ENCODE peak calls at places on chromosomes 11 and 22, in six cellular contexts. One of them, this sample, is unnamed.
A peak's percentile ranks its signal among the peaks of the same experiment; 100 is the strongest.

GRCh38 chr11:71438650-71439049 is 9.5 kb downstream of the DHCR7 start:
- DNase-seq in T-helper 2 cell: no peak
- DNase-seq in NCI-H1105: no peak
- DNase-seq in HT-29: no peak
- DNase-seq in HTR-8/SVneo: no peak
- DNase-seq in KBM-7: no peak
- DNase-seq in this sample: no peak

GRCh38 chr22:20995329-20996030 is 6.4 kb downstream of the THAP7 start:
- DNase-seq in NCI-H1105: no peak
- DNase-seq in KBM-7: no peak
- DNase-seq in T-helper 2 cell: no peak
- DNase-seq in HT-29: no peak
- DNase-seq in HTR-8/SVneo: no peak
- DNase-seq in this sample: no peak

GRCh38 chr11:8261921-8262551 is 1.6 kb downstream of the LMO1 start:
- DNase-seq in T-helper 2 cell: no peak
- DNase-seq in KBM-7: no peak
- DNase-seq in NCI-H1105: no peak
- DNase-seq in HT-29: no peak
- DNase-seq in HTR-8/SVneo: no peak
- DNase-seq in this sample: no peak

GRCh38 chr11:14179126-14179820 is 179.7 kb downstream of the RRAS2 start:
- DNase-seq in KBM-7: no peak
- DNase-seq in NCI-H1105: peak; percentile 90
- DNase-seq in HT-29: no peak
- DNase-seq in T-helper 2 cell: no peak
- DNase-seq in HTR-8/SVneo: no peak
- DNase-seq in this sample: no peak

GRCh38 chr22:44840611-44841322 is 88.4 kb downstream of the ARHGAP8 start:
- DNase-seq in HTR-8/SVneo: no peak
- DNase-seq in NCI-H1105: no peak
- DNase-seq in HT-29: no peak
- DNase-seq in KBM-7: no peak
- DNase-seq in T-helper 2 cell: no peak
- DNase-seq in this sample: no peak

GRCh38 chr11:58058276-58059010 is 27.7 kb downstream of the OR6Q1 start:
- DNase-seq in NCI-H1105: peak; percentile 75
- DNase-seq in HTR-8/SVneo: no peak
- DNase-seq in KBM-7: no peak
- DNase-seq in HT-29: peak; percentile 56
- DNase-seq in T-helper 2 cell: no peak
- DNase-seq in this sample: no peak

GRCh38 chr11:87359401-87359800 is 321.7 kb downstream of the TMEM135 start:
- DNase-seq in KBM-7: no peak
- DNase-seq in NCI-H1105: peak; percentile 61
- DNase-seq in T-helper 2 cell: no peak
- DNase-seq in HTR-8/SVneo: no peak
- DNase-seq in HT-29: no peak
- DNase-seq in this sample: no peak

GRCh38 chr11:43818220-43818619 is 62.4 kb upstream of the ALKBH3 start:
- DNase-seq in HTR-8/SVneo: no peak
- DNase-seq in T-helper 2 cell: no peak
- DNase-seq in HT-29: no peak
- DNase-seq in KBM-7: no peak
- DNase-seq in NCI-H1105: no peak
- DNase-seq in this sample: no peak

GRCh38 chr22:17159504-17159951 is 451 bp upstream of the HDHD5 start:
- DNase-seq in T-helper 2 cell: no peak
- DNase-seq in NCI-H1105: peak; percentile 32
- DNase-seq in HTR-8/SVneo: no peak
- DNase-seq in KBM-7: no peak
- DNase-seq in HT-29: peak; percentile 21
- DNase-seq in this sample: no peak

GRCh38 chr11:124895471-124895971 is 2.1 kb downstream of the ROBO4 start:
- DNase-seq in HTR-8/SVneo: no peak
- DNase-seq in T-helper 2 cell: no peak
- DNase-seq in HT-29: no peak
- DNase-seq in NCI-H1105: no peak
- DNase-seq in KBM-7: no peak
- DNase-seq in this sample: no peak